ENCODE peak calls at places on chromosomes 7 and 10, in four cellular contexts. One of them, this sample, is unnamed.

GRCh38 chr7:38318803-38319416 is 45.5 kb upstream of the TARP start:
- DNase-seq in activated CD8-positive, alpha-beta memory T cell treated with anti-CD3 and anti-CD28 coated beads, Interleukin-2, amount 10 ng/mL, durations not matched to agents 7 days and 5 days: peak
- DNase-seq in T-helper 2 cell: no peak
- DNase-seq in GM06990: no peak
- DNase-seq in this sample: peak

GRCh38 chr10:107653832-107654287 is 489.4 kb upstream of the SORCS1 start:
- DNase-seq in activated CD8-positive, alpha-beta memory T cell treated with anti-CD3 and anti-CD28 coated beads, Interleukin-2, amount 10 ng/mL, durations not matched to agents 7 days and 5 days: no peak
- DNase-seq in T-helper 2 cell: no peak
- DNase-seq in GM06990: peak
- DNase-seq in this sample: peak

GRCh38 chr7:47647213-47647985 is 65.5 kb upstream of the TNS3 start:
- DNase-seq in T-helper 2 cell: no peak
- DNase-seq in GM06990: peak
- DNase-seq in activated CD8-positive, alpha-beta memory T cell treated with anti-CD3 and anti-CD28 coated beads, Interleukin-2, amount 10 ng/mL, durations not matched to agents 7 days and 5 days: peak
- DNase-seq in this sample: no peak

GRCh38 chr10:123316776-123317175 is 162.6 kb downstream of the BUB3 start:
- DNase-seq in activated CD8-positive, alpha-beta memory T cell treated with anti-CD3 and anti-CD28 coated beads, Interleukin-2, amount 10 ng/mL, durations not matched to agents 7 days and 5 days: no peak
- DNase-seq in GM06990: no peak
- DNase-seq in T-helper 2 cell: no peak
- DNase-seq in this sample: no peak

GRCh38 chr10:23535381-23535780 is 96.5 kb downstream of the OTUD1 start:
- DNase-seq in T-helper 2 cell: no peak
- DNase-seq in activated CD8-positive, alpha-beta memory T cell treated with anti-CD3 and anti-CD28 coated beads, Interleukin-2, amount 10 ng/mL, durations not matched to agents 7 days and 5 days: no peak
- DNase-seq in GM06990: no peak
- DNase-seq in this sample: no peak

GRCh38 chr7:138246391-138246790 is 170.1 kb downstream of the AKR1D1 start:
- DNase-seq in GM06990: no peak
- DNase-seq in T-helper 2 cell: no peak
- DNase-seq in activated CD8-positive, alpha-beta memory T cell treated with anti-CD3 and anti-CD28 coated beads, Interleukin-2, amount 10 ng/mL, durations not matched to agents 7 days and 5 days: no peak
- DNase-seq in this sample: no peak

GRCh38 chr10:127932521-127933270 is 25.8 kb downstream of the PTPRE start:
- DNase-seq in activated CD8-positive, alpha-beta memory T cell treated with anti-CD3 and anti-CD28 coated beads, Interleukin-2, amount 10 ng/mL, durations not matched to agents 7 days and 5 days: no peak
- DNase-seq in T-helper 2 cell: no peak
- DNase-seq in GM06990: no peak
- DNase-seq in this sample: no peak

GRCh38 chr7:27102578-27103442 is at the start of gene HOXA2:
- DNase-seq in activated CD8-positive, alpha-beta memory T cell treated with anti-CD3 and anti-CD28 coated beads, Interleukin-2, amount 10 ng/mL, durations not matched to agents 7 days and 5 days: no peak
- DNase-seq in GM06990: no peak
- DNase-seq in T-helper 2 cell: no peak
- DNase-seq in this sample: no peak

GRCh38 chr10:103238506-103239252 is 7.0 kb upstream of the RPEL1 start:
- DNase-seq in GM06990: no peak
- DNase-seq in T-helper 2 cell: no peak
- DNase-seq in activated CD8-positive, alpha-beta memory T cell treated with anti-CD3 and anti-CD28 coated beads, Interleukin-2, amount 10 ng/mL, durations not matched to agents 7 days and 5 days: no peak
- DNase-seq in this sample: no peak

GRCh38 chr10:83603708-83604107 is 535.6 kb upstream of the GHITM start:
- DNase-seq in T-helper 2 cell: no peak
- DNase-seq in GM06990: peak
- DNase-seq in activated CD8-positive, alpha-beta memory T cell treated with anti-CD3 and anti-CD28 coated beads, Interleukin-2, amount 10 ng/mL, durations not matched to agents 7 days and 5 days: peak
- DNase-seq in this sample: no peak

This sample was measured in tibial nerve.